ENCODE peak calls at places on chromosomes 13 and 19, in five cellular contexts. F, X, M, E and W are unnamed samples.

GRCh38 chr13:107642841-107643240 is 572.5 kb downstream of the LIG4 start:
- DNase-seq in F (no peak), X (no peak), M (no peak), E (no peak), W (peak)

GRCh38 chr13:73025212-73026012 is 33.4 kb upstream of the KLF5 start:
- DNase-seq in F (no peak), X (no peak), M (no peak), E (no peak), W (peak)

GRCh38 chr13:44051405-44051804 is 171.7 kb downstream of the LACC1 start:
- DNase-seq in F (no peak), X (no peak), M (no peak), E (no peak), W (no peak)

GRCh38 chr19:342801-343421 is 1.7 kb downstream of the MIER2 start:
- DNase-seq in F (no peak), X (no peak), M (no peak), E (peak), W (peak)

GRCh38 chr19:54158812-54159351 is 639 bp downstream of the LENG1 start:
- DNase-seq in F (peak), X (no peak), M (no peak), E (no peak), W (peak)

GRCh38 chr19:41903161-41903953 is 20.4 kb downstream of the ARHGEF1 start:
- DNase-seq in F (no peak), X (no peak), M (no peak), E (no peak), W (no peak)

GRCh38 chr13:36347826-36348225 is 1.6 kb upstream of the SPART start:
- DNase-seq in F (no peak), X (no peak), M (no peak), E (no peak), W (no peak)

GRCh38 chr13:23915308-23915707 is 18.0 kb upstream of the C1QTNF9B start:
- DNase-seq in F (no peak), X (no peak), M (no peak), E (no peak), W (no peak)

DNA sequence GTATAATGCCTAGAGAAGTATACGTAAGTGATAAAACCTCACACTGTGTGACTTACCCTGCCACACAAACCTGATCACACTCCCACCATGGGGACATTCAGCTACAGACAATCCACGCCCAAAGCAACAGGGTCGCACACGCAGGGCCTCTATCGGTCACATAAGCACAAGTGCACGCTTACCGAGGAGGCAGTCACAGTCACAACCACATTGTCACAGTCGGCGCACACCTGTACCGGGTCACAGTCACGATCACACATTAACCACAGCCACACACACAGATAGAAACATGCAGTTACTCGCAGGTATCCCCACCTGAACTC is 584 bp downstream of the ZNF566 start:
- DNase-seq in F (peak), X (peak), M (peak), E (no peak), W (no peak)
- TF ChIP-seq RCOR1 in F (no peak), X (peak), M (no peak), E (no peak), W (no peak)

DNA sequence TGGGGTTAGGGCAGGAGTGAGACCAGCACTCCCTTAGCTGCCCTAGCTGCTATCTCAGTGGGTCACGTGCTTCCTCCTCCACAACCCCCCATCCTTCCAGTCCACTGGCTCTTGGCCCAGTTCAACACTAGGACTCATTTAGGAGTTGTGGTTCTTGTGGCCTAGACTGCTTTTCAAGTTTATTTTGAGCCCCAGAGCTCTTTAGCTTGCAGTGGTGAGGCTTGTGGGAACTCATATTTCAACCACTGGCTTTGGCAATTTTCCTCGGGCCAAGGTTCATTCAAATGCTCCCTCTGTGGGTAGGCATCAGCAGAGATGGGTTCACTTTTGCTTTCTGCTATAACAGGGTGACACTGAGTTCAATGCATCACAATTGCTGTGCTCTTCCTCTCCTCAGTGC is 436.2 kb upstream of the SLITRK5 start:
- DNase-seq in F (no peak), X (no peak), M (no peak), E (no peak), W (peak)
- TF ChIP-seq RCOR1 in F (no peak), X (no peak), M (no peak), E (no peak), W (no peak)

GRCh38 chr13:103694471-103694870 is 628.3 kb upstream of the SLC10A2 start:
- DNase-seq in F (no peak), X (no peak), M (peak), E (no peak), W (no peak)

GRCh38 chr13:103692442-103692841 is 626.2 kb upstream of the SLC10A2 start:
- DNase-seq in F (no peak), X (no peak), M (no peak), E (no peak), W (no peak)

GRCh38 chr13:103694033-103694432 is 627.8 kb upstream of the SLC10A2 start:
- DNase-seq in F (no peak), X (no peak), M (no peak), E (no peak), W (no peak)

GRCh38 chr13:103698000-103698399 is 631.8 kb upstream of the SLC10A2 start:
- DNase-seq in F (no peak), X (no peak), M (no peak), E (no peak), W (no peak)

DNA sequence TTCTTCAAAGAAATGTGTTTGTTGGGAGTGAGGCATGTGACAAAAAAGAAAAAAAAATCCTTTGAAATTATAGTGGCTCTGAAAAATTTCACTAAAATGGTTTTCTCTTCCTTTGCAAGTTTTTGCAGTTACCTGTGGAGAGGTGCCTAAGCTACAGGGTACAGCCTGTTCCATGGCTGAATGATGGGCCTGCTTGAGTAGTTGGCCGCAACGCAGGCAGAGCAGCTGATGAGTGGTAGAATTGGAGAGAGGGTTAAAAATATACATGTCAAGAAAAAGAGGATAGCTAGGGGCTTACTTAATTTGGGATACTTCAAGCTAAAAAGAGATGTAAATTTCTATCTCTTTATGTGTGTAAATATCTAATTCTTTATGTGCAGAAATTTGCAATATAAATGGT is 629.1 kb upstream of the SLC10A2 start:
- DNase-seq in F (no peak), X (no peak), M (no peak), E (no peak), W (no peak)
- TF ChIP-seq RCOR1 in F (no peak), X (no peak), M (no peak), E (no peak), W (no peak)

DNA sequence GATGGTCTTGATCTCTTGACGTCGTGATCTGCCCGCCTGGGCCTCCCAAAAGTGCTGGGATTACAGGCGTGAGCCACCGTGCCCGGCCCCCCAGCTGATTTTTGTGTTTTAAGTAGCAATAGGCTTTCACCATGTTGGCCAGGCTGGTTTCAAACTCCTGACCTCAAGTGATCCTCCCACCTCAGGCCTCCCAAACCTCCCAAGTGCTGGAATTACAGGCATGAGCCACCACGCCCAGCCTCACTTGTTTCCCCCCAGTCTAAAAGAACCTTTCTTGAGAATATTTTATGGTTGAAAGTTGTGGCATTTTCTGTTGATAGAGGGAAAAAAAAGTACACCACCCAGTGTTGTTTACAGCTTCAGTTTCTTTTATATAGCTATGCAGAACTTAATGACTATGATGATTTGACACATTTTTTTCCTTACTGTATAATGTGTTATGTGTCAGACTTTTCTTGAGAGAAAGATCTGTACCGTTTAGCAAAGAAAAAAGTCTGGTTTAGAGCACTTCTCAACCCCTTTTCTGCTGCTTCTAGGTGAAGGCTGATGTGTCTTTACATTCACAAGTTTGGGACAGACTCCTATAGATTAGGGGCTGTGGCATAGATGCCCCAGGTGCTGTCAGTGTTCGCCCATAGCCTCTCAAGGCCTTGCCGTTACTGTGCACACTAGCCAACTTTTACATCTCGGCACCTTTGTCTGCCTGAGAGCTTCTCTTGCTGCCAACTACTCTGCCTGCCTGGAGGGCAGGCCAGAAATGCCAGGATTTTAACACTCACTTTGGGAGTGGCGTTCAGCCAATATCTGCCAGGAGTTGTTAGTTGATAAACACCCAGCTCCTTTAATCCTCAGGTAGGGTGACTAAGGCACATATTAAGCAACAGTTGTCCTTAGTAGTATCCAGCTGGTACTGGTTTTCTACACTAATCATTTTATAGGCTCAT is 33.0 kb downstream of the KCTD4 start:
- DNase-seq in F (peak), X (no peak), M (no peak), E (no peak), W (no peak)
- TF ChIP-seq RCOR1 in F (no peak), X (no peak), M (no peak), E (no peak), W (no peak)

GRCh38 chr13:110519046-110519445 is 42.5 kb downstream of the RAB20 start:
- DNase-seq in F (no peak), X (no peak), M (no peak), E (no peak), W (no peak)
- TF ChIP-seq RCOR1 in F (no peak), X (no peak), M (no peak), E (no peak), W (no peak)

GRCh38 chr13:46831588-46832194 is 34.7 kb upstream of the ESD start:
- DNase-seq in F (peak), X (peak), M (peak), E (no peak), W (peak)
- TF ChIP-seq RCOR1 in F (no peak), X (no peak), M (no peak), E (no peak), W (no peak)

GRCh38 chr19:33195711-33196347 is 1.7 kb downstream of the LRP3 start:
- DNase-seq in F (no peak), X (no peak), M (no peak), E (no peak), W (no peak)
- TF ChIP-seq RCOR1 in F (no peak), X (no peak), M (no peak), E (no peak), W (no peak)

DNA sequence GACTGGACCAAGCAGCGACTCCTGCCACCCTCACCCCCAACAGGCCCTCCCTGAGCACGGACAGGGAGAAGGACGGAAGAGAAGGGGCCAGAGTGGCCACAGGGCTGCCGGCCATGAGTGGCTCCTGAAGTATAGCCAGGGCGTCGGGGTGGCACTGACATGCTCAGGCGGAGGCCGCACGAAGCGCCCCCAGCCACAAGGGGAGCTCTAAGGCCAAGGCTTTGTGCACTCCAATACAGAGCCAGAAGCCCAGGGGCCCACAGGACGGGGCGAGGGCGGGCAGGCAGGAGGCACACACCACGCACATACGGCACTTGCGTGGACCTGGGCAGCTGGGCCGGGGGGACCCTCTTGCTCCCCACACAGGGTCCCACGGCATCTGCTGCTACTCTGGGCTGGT is 52.0 kb downstream of the KLF2 start:
- DNase-seq in F (peak), X (peak), M (peak), E (no peak), W (no peak)
- TF ChIP-seq RCOR1 in F (no peak), X (no peak), M (no peak), E (no peak), W (no peak)

GRCh38 chr19:39078436-39079200 is 5.5 kb upstream of the ACP7 start:
- DNase-seq in F (peak), X (no peak), M (no peak), E (no peak), W (peak)
- TF ChIP-seq RCOR1 in F (peak), X (no peak), M (no peak), E (no peak), W (peak)

DNA sequence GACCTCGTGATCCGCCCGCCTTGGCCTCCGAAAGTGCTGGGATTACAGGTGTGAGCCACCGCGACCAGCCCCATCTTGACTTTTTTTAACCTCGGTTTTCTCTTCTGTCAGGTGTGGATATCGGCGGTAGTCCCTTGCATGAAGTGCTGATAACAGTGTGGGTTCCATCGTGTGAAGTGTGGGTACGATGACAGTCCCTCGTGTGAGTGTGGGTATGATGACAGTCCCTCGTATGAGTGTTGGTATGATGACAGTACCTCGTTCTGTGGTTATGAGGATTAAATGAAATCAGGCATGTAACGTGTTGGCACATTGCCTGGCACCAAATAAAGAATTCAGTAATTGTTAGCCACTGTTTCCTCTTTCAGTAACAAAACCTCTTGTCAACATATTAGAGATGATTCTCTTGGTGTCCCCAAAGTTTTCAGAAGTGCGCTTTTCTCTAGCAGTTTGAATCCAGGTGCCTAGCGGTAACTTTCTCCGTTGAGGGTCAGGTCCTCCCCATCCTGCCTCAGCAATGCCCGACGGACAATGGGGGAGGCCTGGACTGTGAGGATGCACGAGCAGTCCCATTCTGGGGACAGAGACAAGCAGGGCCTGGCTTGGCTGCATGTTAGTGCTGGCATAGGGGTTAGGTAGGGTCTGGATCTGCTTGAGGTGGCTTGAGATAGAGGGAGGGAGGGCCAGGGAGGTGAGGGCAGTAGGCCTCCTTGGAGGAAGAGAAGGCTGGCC is 15.3 kb downstream of the GATAD2A start:
- DNase-seq in F (no peak), X (no peak), M (no peak), E (peak), W (no peak)
- TF ChIP-seq RCOR1 in F (no peak), X (no peak), M (no peak), E (no peak), W (no peak)